ENCODE peak calls at places on chromosomes 5 and 9, in six cellular contexts. H is endothelial cell of umbilical vein, T is OCI-LY7, X is H9, O is GM12878, B is PC-3. K is an unnamed sample.

GRCh38 chr5:152221721-152222629 is 183.1 kb downstream of the NMUR2 start:
- DNase-seq in H (no peak), B (peak; percentile 28), O (no peak), X (no peak), T (no peak), K (no peak)

GRCh38 chr5:89120719-89121118 is 237.7 kb upstream of the MEF2C start:
- DNase-seq in O (no peak), T (no peak), X (no peak), H (no peak), B (no peak), K (peak; percentile 21)

GRCh38 chr5:170896779-170897178 is 35.0 kb downstream of the RANBP17 start:
- DNase-seq in X (peak; percentile 90), B (peak; percentile 19), T (no peak), O (no peak), H (peak; percentile 9), K (peak; percentile 20)

GRCh38 chr9:6356904-6357303 is 28.7 kb downstream of the TPD52L3 start:
- DNase-seq in T (no peak), B (no peak), X (no peak), H (no peak), O (no peak), K (no peak)

GRCh38 chr5:122463221-122463620 is 151.2 kb downstream of the SNCAIP start:
- DNase-seq in H (no peak), T (no peak), B (no peak), O (no peak), X (no peak), K (peak; percentile 89)

GRCh38 chr5:7372399-7372798 is 23.5 kb upstream of the ADCY2 start:
- DNase-seq in B (no peak), H (no peak), T (no peak), O (no peak), X (peak; percentile 68), K (no peak)

GRCh38 chr5:38467353-38468040 is 88.9 kb downstream of the LIFR start:
- DNase-seq in H (peak; percentile 92), T (no peak), X (no peak), O (no peak), B (peak; percentile 50), K (peak; percentile 66)

GRCh38 chr5:31449175-31449574 is 82.7 kb downstream of the DROSHA start:
- DNase-seq in T (no peak), H (no peak), X (no peak), B (no peak), O (no peak), K (peak; percentile 85)

GRCh38 chr9:91536211-91536691 is 112.6 kb upstream of the NFIL3 start:
- DNase-seq in X (no peak), B (peak; percentile 90), O (no peak), T (no peak), H (no peak), K (peak; percentile 87)

GRCh38 chr5:30194595-30194994 is 998.9 kb upstream of the CDH6 start:
- DNase-seq in H (no peak), O (no peak), B (no peak), X (no peak), T (no peak), K (no peak)

GRCh38 chr5:176319827-176320554 is 41.6 kb downstream of the KIAA1191 start:
- DNase-seq in T (peak; percentile 5), X (no peak), O (no peak), B (peak; percentile 34), H (no peak), K (peak; percentile 5)

GRCh38 chr9:33393581-33393980 is 8.8 kb downstream of the AQP7 start:
- DNase-seq in B (no peak), O (no peak), H (no peak), X (no peak), T (no peak), K (no peak)

GRCh38 chr9:4862506-4863250 is 69.9 kb downstream of the RCL1 start:
- DNase-seq in B (no peak), X (no peak), O (no peak), T (no peak), H (no peak), K (no peak)

GRCh38 chr5:44536650-44537260 is 147.5 kb upstream of the FGF10 start:
- DNase-seq in H (peak; percentile 28), T (peak; percentile 31), X (peak; percentile 39), O (no peak), B (peak; percentile 78), K (no peak)

GRCh38 chr9:128556915-128557634 is 4.7 kb downstream of the SPTAN1 start:
- DNase-seq in B (no peak), T (no peak), H (peak; percentile 38), X (no peak), O (no peak), K (no peak)
- H3K4me1 ChIP-seq in B (peaks cover 55% of the 10 kb centered on the region), T (peaks cover 47% of the 10 kb centered on the region), H (peaks cover 57% of the 10 kb centered on the region), X (peaks cover 9% of the 10 kb centered on the region), O (peaks cover 30% of the 10 kb centered on the region), K (peaks cover 12% of the 10 kb centered on the region)

GRCh38 chr5:35218981-35219380 is 11.3 kb downstream of the PRLR start:
- DNase-seq in H (no peak), X (no peak), O (no peak), T (no peak), B (no peak), K (no peak)
- H3K4me2 ChIP-seq in H (no peak overlapping the region), X (no peak overlapping the region), O (no peak overlapping the region), T (no peak overlapping the region), B (no peak overlapping the region), K (no peak overlapping the region)

GRCh38 chr5:72441861-72442540 is 65.2 kb downstream of the ZNF366 start:
- DNase-seq in H (peak; percentile 88), T (no peak), O (no peak), X (no peak), B (peak; percentile 84), K (peak; percentile 90)

GRCh38 chr5:72440207-72440638 is 67.0 kb downstream of the ZNF366 start:
- DNase-seq in X (no peak), T (no peak), O (no peak), B (no peak), H (no peak), K (no peak)

GRCh38 chr5:72439192-72439591 is 68.0 kb downstream of the ZNF366 start:
- DNase-seq in X (no peak), B (no peak), H (no peak), T (no peak), O (no peak), K (no peak)

GRCh38 chr5:72443883-72444282 is 63.3 kb downstream of the ZNF366 start:
- DNase-seq in X (no peak), B (no peak), O (no peak), T (no peak), H (no peak), K (no peak)

GRCh38 chr5:72441094-72441723 is 66.0 kb downstream of the ZNF366 start:
- DNase-seq in X (no peak), H (no peak), O (no peak), B (no peak), T (no peak), K (no peak)
- H3K4me1 ChIP-seq in X (no peaks in the 10 kb centered on the region), H (peaks cover 20% of the 10 kb centered on the region), O (peaks cover 41% of the 10 kb centered on the region), B (peaks cover 22% of the 10 kb centered on the region), T (no peaks in the 10 kb centered on the region), K (peaks cover 9% of the 10 kb centered on the region)

DNA sequence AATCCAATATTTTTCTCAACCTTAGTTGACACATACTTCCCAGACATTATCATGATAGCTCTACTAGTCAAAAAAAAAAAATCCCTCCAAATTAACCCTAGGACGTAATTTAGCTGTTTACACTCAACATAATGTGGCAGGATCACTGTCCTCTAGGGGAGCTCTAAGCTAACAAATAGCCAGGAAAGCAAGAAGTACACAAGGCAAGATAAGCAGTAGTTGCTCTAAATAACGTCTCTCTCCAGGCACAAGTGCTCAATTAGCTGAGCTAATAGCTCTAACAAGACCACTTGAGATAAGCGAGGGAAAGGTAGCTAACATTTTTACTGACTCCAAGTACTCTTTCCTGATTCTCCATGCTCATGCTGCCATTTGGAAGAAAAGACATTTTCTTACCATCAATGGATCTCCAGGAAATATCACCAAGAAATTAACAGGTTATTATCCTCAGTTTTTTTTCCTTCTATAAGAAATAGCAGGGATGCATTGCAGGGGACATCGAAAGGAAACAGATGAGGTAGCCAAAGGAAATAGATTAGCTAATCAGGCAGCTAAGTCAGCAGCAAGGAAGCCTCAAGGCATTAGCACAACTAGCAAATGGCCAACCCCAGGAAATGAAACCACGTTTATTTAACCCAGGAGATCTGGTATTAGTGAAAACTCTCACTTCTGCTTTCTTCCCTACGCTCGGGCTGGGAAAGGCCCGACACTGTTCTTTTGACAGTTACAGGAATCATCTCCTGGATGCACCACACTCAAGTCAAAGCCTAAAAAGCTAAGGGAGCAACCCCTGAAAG is 614.1 kb downstream of the PTPRD start:
- DNase-seq in T (peak; percentile 4), H (peak; percentile 86), O (no peak), X (no peak), B (peak; percentile 4), K (peak; percentile 1)
- H3K4me2 ChIP-seq in T (no peak overlapping the region), H (peak overlapping the region; percentile 54), O (no peak overlapping the region), X (no peak overlapping the region), B (no peak overlapping the region), K (no peak overlapping the region)

GRCh38 chr5:159783731-159784247 is 132.5 kb upstream of the ADRA1B start:
- DNase-seq in T (no peak), X (no peak), H (no peak), B (no peak), O (no peak), K (no peak)
- H3K4me1 ChIP-seq in T (no peaks in the 10 kb centered on the region), X (peaks cover 6% of the 10 kb centered on the region), H (no peaks in the 10 kb centered on the region), B (peaks cover 31% of the 10 kb centered on the region), O (no peaks in the 10 kb centered on the region), K (peaks cover 5% of the 10 kb centered on the region)

DNA sequence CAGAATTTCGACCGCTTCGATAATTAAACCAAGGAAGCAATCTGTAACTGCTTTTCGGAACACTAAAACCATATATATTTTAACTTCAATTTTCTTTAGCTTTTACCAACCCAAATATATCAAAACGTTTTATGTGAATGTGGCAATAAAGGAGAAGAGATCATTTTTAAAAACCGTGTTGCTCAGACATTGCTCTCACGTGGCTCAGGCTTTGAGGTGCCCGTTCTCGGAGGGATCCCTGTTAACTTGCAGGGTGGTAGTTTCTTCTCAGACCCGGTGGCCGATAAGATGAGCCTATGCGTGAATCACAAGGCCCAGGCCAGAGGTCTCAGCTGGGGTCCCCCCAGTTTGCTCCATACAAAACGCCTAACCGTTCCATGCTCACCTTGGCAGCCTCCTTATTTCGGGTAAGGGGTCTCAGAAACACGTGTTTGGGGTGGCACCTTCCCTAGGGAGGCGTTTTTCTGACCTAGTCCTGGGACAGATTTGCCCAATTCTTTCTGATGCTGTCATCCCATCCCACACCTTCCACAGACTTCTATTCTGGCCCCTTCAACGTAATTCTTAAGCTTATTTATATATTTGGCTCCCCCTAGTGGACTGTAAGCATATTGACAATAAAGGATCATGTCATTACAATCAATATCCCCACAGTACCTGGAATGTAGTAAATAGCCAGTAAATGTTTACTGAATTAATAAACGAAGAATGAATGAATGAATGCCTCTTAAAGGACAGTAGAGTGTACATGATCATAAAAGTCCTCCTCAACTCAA is 48.2 kb downstream of the THBS4 start:
- DNase-seq in O (no peak), B (peak; percentile 76), H (peak; percentile 64), X (peak; percentile 42), T (peak; percentile 81), K (peak; percentile 75)
- H3K4me2 ChIP-seq in O (no peak overlapping the region), B (peak overlapping the region; percentile 90), H (peak overlapping the region; percentile 20), X (no peak overlapping the region), T (no peak overlapping the region), K (peak overlapping the region; percentile 64)